ENCODE peak calls at places on chromosomes 11 and 22, in five cellular contexts. T is OCI-LY7, I is K562, J is IMR-90, Y is kidney. E is an unnamed sample.

GRCh38 chr11:59012942-59013256 is 73.2 kb upstream of the GLYATL1B start:
- DNase-seq in T (no peak), I (no peak), J (no peak), Y (no peak), E (peak; percentile 39)

GRCh38 chr22:48607901-48608650 is 1219.6 kb downstream of the BRD1 start:
- DNase-seq in T (no peak), I (no peak), J (no peak), Y (no peak), E (no peak)

GRCh38 chr11:12706531-12707499 is 32.6 kb downstream of the TEAD1 start:
- DNase-seq in T (no peak), I (peak; percentile 63), J (no peak), Y (peak; percentile 77), E (no peak)

GRCh38 chr22:33034753-33035152 is 23.4 kb downstream of the SYN3 start:
- DNase-seq in T (no peak), I (no peak), J (no peak), Y (no peak), E (no peak)

GRCh38 chr11:35751664-35752061 is 89.1 kb downstream of the TRIM44 start:
- DNase-seq in T (no peak), I (no peak), J (no peak), Y (no peak), E (no peak)

GRCh38 chr11:30504468-30504867 is 81.7 kb downstream of the MPPED2 start:
- DNase-seq in T (no peak), I (no peak), J (no peak), Y (no peak), E (no peak)

GRCh38 chr11:28606930-28607329 is 498.7 kb downstream of the METTL15 start:
- DNase-seq in T (no peak), I (no peak), J (no peak), Y (peak; percentile 83), E (no peak)

GRCh38 chr11:96708469-96708868 is 318.7 kb downstream of the JRKL start:
- DNase-seq in T (no peak), I (no peak), J (no peak), Y (no peak), E (no peak)

GRCh38 chr22:42353883-42354727 is 78.1 kb downstream of the NFAM1 start:
- DNase-seq in T (no peak), I (no peak), J (peak; percentile 13), Y (no peak), E (no peak)

GRCh38 chr22:27668828-27669797 is 132.4 kb downstream of the MN1 start:
- DNase-seq in T (no peak), I (peak; percentile 78), J (peak; percentile 18), Y (peak; percentile 79), E (peak; percentile 40)

GRCh38 chr11:132184079-132184478 is 813.7 kb downstream of the NTM start:
- DNase-seq in T (no peak), I (no peak), J (no peak), Y (no peak), E (no peak)

GRCh38 chr22:50059185-50059880 is 1.2 kb upstream of the TTLL8 start:
- DNase-seq in T (peak; percentile 28), I (peak; percentile 66), J (peak; percentile 20), Y (peak; percentile 63), E (no peak)

GRCh38 chr22:22884010-22884887 is 3.4 kb upstream of the IGLL5 start:
- DNase-seq in T (peak; percentile 90), I (peak; percentile 58), J (peak; percentile 45), Y (peak; percentile 58), E (peak; percentile 59)

GRCh38 chr11:10318527-10318802 is 13.6 kb downstream of the ADM start:
- DNase-seq in T (peak; percentile 82), I (no peak), J (no peak), Y (no peak), E (no peak)

GRCh38 chr22:42430486-42431125 is 1.6 kb downstream of the NFAM1 start:
- DNase-seq in T (no peak), I (no peak), J (no peak), Y (no peak), E (no peak)

GRCh38 chr11:34425360-34425759 is 13.4 kb upstream of the CAT start:
- DNase-seq in T (no peak), I (no peak), J (no peak), Y (no peak), E (no peak)

DNA sequence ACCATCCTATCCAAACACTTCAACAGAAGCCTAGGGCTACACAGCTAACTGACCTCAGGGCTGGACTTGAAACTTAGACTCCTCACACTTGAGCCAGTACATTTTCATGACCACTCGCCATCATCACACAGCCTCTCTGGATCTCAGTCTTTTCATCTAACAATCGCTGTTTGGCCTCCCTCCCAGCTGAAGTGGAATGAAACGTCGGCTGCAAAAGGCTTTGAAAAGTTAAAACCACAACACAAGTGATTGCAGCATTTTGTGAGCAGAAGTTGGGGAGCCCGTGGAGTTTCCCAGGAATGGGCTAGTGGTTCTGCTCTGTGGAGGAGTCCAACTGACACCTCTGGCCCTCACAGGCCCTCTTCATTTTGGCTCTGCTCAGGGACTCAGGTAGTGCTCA is 35.9 kb upstream of the TRIM29 start:
- DNase-seq in T (no peak), I (no peak), J (no peak), Y (no peak), E (no peak)
- H3K4me1 ChIP-seq in T (no peaks in the 10 kb centered on the region), I (no peaks in the 10 kb centered on the region), J (no peaks in the 10 kb centered on the region), Y (peaks cover 10% of the 10 kb centered on the region), E (peaks cover 12% of the 10 kb centered on the region)

GRCh38 chr11:2299773-2300172 is 1.9 kb downstream of the C11orf21 start:
- DNase-seq in T (no peak), I (no peak), J (no peak), Y (peak; percentile 73), E (no peak)
- H3K36me3 ChIP-seq in T (no peaks in the 10 kb centered on the region), I (no peaks in the 10 kb centered on the region), J (no peaks in the 10 kb centered on the region), Y (no peaks in the 10 kb centered on the region), E (no peaks in the 10 kb centered on the region)

GRCh38 chr11:66530927-66531722 is 14.7 kb downstream of the ZDHHC24 start:
- DNase-seq in T (no peak), I (no peak), J (no peak), Y (no peak), E (no peak)

GRCh38 chr11:66529069-66529468 is 16.8 kb downstream of the ZDHHC24 start:
- DNase-seq in T (no peak), I (no peak), J (no peak), Y (no peak), E (peak; percentile 17)

GRCh38 chr11:66529655-66530054 is 16.2 kb downstream of the ZDHHC24 start:
- DNase-seq in T (no peak), I (no peak), J (no peak), Y (no peak), E (peak; percentile 49)

DNA sequence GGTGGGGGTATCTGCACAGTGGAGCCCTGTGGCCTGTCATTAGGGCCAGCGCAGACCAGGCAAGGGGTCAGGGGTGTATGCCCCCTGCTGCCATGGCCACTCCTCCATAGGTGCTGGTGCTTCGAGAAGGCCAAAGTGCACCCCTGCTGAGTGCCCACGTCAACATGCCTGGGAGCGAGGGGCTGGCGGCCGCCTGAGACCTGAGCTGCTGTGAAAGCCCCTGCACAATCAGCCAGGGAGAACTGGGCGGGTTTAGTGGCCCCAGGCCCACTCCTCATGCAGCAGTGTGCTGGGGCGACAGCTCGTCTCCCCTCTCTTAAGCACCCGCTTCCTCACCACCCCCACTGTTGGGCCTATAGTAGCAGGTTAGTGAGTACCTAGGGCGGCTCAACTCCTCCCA is 14.0 kb downstream of the ZDHHC24 start:
- DNase-seq in T (no peak), I (no peak), J (no peak), Y (no peak), E (peak; percentile 60)
- H3K4me1 ChIP-seq in T (no peaks in the 10 kb centered on the region), I (no peaks in the 10 kb centered on the region), J (no peaks in the 10 kb centered on the region), Y (peaks cover 6% of the 10 kb centered on the region), E (no peaks in the 10 kb centered on the region)

GRCh38 chr11:74626130-74626529 is 33.7 kb downstream of the POLD3 start:
- DNase-seq in T (no peak), I (no peak), J (no peak), Y (no peak), E (no peak)

GRCh38 chr11:74627381-74627780 is 35.0 kb downstream of the POLD3 start:
- DNase-seq in T (no peak), I (no peak), J (no peak), Y (no peak), E (no peak)

GRCh38 chr11:74630043-74630442 is 37.7 kb downstream of the POLD3 start:
- DNase-seq in T (no peak), I (no peak), J (no peak), Y (no peak), E (no peak)

DNA sequence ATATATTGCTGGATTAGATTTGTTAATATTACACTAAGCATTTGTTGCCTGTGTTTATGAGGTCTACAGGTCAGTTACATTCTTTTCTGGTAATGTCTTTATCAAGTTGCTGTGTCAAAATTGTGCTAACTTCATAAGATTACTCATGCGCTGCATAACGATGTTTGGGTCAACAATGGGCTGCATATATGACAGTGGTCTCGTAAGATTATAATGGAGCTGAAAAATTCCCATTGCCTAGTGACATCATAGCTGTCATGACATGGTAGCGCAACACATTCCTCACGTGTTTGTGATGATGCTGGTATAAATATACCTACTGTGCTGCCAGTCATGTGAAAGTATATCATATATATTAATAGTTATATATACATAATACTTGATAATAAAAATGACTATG is 34.2 kb downstream of the POLD3 start:
- DNase-seq in T (no peak), I (no peak), J (no peak), Y (no peak), E (no peak)
- H3K36me3 ChIP-seq in T (peaks cover 85% of the 10 kb centered on the region), I (peaks cover 44% of the 10 kb centered on the region), J (no peaks in the 10 kb centered on the region), Y (peaks cover 11% of the 10 kb centered on the region), E (peaks cover 31% of the 10 kb centered on the region)

GRCh38 chr22:39450258-39450955 is 6.4 kb upstream of the MGAT3 start:
- DNase-seq in T (no peak), I (no peak), J (no peak), Y (no peak), E (no peak)
- H3K4me1 ChIP-seq in T (peaks cover 78% of the 10 kb centered on the region), I (peaks cover 37% of the 10 kb centered on the region), J (peaks cover 6% of the 10 kb centered on the region), Y (no peaks in the 10 kb centered on the region), E (peaks cover 6% of the 10 kb centered on the region)

GRCh38 chr11:19891050-19891449 is 178.4 kb downstream of the NAV2 start:
- DNase-seq in T (no peak), I (no peak), J (no peak), Y (no peak), E (no peak)

GRCh38 chr11:19890308-19890707 is 177.7 kb downstream of the NAV2 start:
- DNase-seq in T (no peak), I (no peak), J (peak; percentile 88), Y (no peak), E (no peak)

GRCh38 chr11:19892387-19892786 is 179.8 kb downstream of the NAV2 start:
- DNase-seq in T (no peak), I (no peak), J (no peak), Y (no peak), E (peak; percentile 73)

GRCh38 chr11:19895776-19896175 is 183.1 kb downstream of the NAV2 start:
- DNase-seq in T (no peak), I (no peak), J (no peak), Y (no peak), E (no peak)

GRCh38 chr11:19892876-19893275 is 180.2 kb downstream of the NAV2 start:
- DNase-seq in T (no peak), I (no peak), J (peak; percentile 41), Y (no peak), E (no peak)
- H3K36me3 ChIP-seq in T (no peaks in the 10 kb centered on the region), I (no peaks in the 10 kb centered on the region), J (peaks cover 8% of the 10 kb centered on the region), Y (no peaks in the 10 kb centered on the region), E (no peaks in the 10 kb centered on the region)

DNA sequence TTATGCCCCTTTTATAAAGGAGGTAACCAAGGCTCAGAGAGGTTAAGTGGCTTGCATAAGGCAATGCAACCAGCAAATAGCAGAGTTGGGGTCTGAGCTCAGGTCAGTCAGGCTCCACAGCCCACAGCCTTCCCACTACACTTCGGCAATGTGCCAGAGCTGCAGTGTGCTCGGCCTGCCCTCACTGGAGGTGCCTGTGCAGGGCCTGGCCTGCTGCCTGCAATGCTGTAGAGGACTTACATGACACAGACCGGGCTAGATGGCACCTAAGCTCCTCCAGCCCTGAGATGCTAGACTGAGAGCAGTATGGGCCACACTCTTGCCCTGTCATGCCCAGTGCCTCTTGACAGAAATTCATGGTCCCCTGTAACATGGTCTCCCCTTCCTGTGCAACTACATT is 49.8 kb downstream of the SERPINH1 start:
- DNase-seq in T (no peak), I (no peak), J (no peak), Y (no peak), E (no peak)
- H3K4me1 ChIP-seq in T (no peaks in the 10 kb centered on the region), I (no peaks in the 10 kb centered on the region), J (no peaks in the 10 kb centered on the region), Y (no peaks in the 10 kb centered on the region), E (no peaks in the 10 kb centered on the region)